ENCODE peak calls at places on chromosomes 11 and 22, in eight cellular contexts. V, T, Z, Y, R, I, C and U are unnamed samples.

GRCh38 chr11:16945671-16946469 is 68.3 kb downstream of the PLEKHA7 start:
- DNase-seq in V (peak; percentile 73), T (peak; percentile 60), Z (peak; percentile 77), Y (peak; percentile 76), R (no peak), I (no peak), C (no peak), U (peak; percentile 62)

GRCh38 chr22:23183107-23183698 is 2.9 kb downstream of the BCR start:
- DNase-seq in V (peak; percentile 70), T (peak; percentile 57), Z (peak; percentile 65), Y (peak; percentile 52), R (no peak), I (no peak), C (peak; percentile 39), U (peak; percentile 58)

GRCh38 chr22:41907436-41908401 is 7.2 kb downstream of the SHISA8 start:
- DNase-seq in V (no peak), T (no peak), Z (no peak), Y (no peak), R (no peak), I (no peak), C (no peak), U (no peak)

GRCh38 chr11:12220305-12220704 is 109.9 kb downstream of the MICAL2 start:
- DNase-seq in V (peak; percentile 67), T (peak; percentile 86), Z (peak; percentile 74), Y (peak; percentile 33), R (peak; percentile 78), I (no peak), C (no peak), U (peak; percentile 73)

GRCh38 chr11:111097191-111097590 is 148.3 kb upstream of the POU2AF2 start:
- DNase-seq in V (peak; percentile 44), T (peak; percentile 35), Z (peak; percentile 15), Y (peak; percentile 11), R (peak; percentile 41), I (no peak), C (no peak), U (no peak)

GRCh38 chr22:48494256-48494967 is 1333.3 kb downstream of the BRD1 start:
- DNase-seq in V (no peak), T (no peak), Z (no peak), Y (no peak), R (no peak), I (no peak), C (no peak), U (no peak)

GRCh38 chr11:117070016-117070415 is 28.2 kb downstream of the SIK3 start:
- DNase-seq in V (no peak), T (no peak), Z (no peak), Y (no peak), R (no peak), I (no peak), C (no peak), U (no peak)

GRCh38 chr11:69018924-69019323 is 5.9 kb upstream of the MRGPRF start:
- DNase-seq in V (no peak), T (no peak), Z (no peak), Y (no peak), R (peak; percentile 80), I (no peak), C (no peak), U (no peak)

GRCh38 chr22:43535741-43536140 is 123.9 kb downstream of the MPPED1 start:
- DNase-seq in V (peak; percentile 4), T (no peak), Z (no peak), Y (no peak), R (no peak), I (no peak), C (no peak), U (no peak)

GRCh38 chr11:58919980-58920379 is 19.3 kb upstream of the GLYATL1 start:
- DNase-seq in V (no peak), T (no peak), Z (no peak), Y (peak; percentile 21), R (no peak), I (no peak), C (no peak), U (no peak)

GRCh38 chr11:11344045-11344444 is 9.0 kb downstream of the CSNK2A3 start:
- DNase-seq in V (no peak), T (no peak), Z (no peak), Y (no peak), R (no peak), I (no peak), C (no peak), U (no peak)

GRCh38 chr11:64040684-64041267 is 5.0 kb downstream of the FLRT1 start:
- DNase-seq in V (no peak), T (no peak), Z (peak; percentile 29), Y (no peak), R (no peak), I (no peak), C (no peak), U (no peak)

GRCh38 chr11:35605691-35606090 is 12.6 kb upstream of the FJX1 start:
- DNase-seq in V (no peak), T (peak; percentile 31), Z (no peak), Y (no peak), R (peak; percentile 66), I (no peak), C (no peak), U (no peak)

GRCh38 chr11:107716884-107717532 is 5.2 kb upstream of the SLN start:
- DNase-seq in V (no peak), T (no peak), Z (no peak), Y (no peak), R (no peak), I (no peak), C (no peak), U (no peak)

GRCh38 chr22:49705216-49705600 is 122.5 kb downstream of the BRD1 start:
- DNase-seq in V (no peak), T (no peak), Z (no peak), Y (no peak), R (no peak), I (no peak), C (no peak), U (no peak)

GRCh38 chr11:123742334-123742733 is 874 bp upstream of the ZNF202 start:
- DNase-seq in V (no peak), T (no peak), Z (no peak), Y (no peak), R (no peak), I (no peak), C (no peak), U (no peak)

GRCh38 chr22:19285831-19286230 is 5.7 kb downstream of the CLTCL1 start:
- DNase-seq in V (no peak), T (no peak), Z (no peak), Y (no peak), R (no peak), I (no peak), C (no peak), U (no peak)

GRCh38 chr22:37241351-37242142 is 2.5 kb downstream of the RAC2 start:
- DNase-seq in V (peak; percentile 45), T (no peak), Z (no peak), Y (peak; percentile 37), R (no peak), I (no peak), C (no peak), U (no peak)

GRCh38 chr22:37239336-37240239 is 4.5 kb downstream of the RAC2 start:
- DNase-seq in V (no peak), T (no peak), Z (no peak), Y (peak; percentile 6), R (no peak), I (no peak), C (no peak), U (no peak)

GRCh38 chr22:37240941-37241320 is 3.1 kb downstream of the RAC2 start:
- DNase-seq in V (no peak), T (no peak), Z (no peak), Y (no peak), R (no peak), I (no peak), C (no peak), U (no peak)

GRCh38 chr22:37242395-37242918 is 1.6 kb downstream of the RAC2 start:
- DNase-seq in V (peak; percentile 74), T (peak; percentile 62), Z (peak; percentile 28), Y (peak; percentile 82), R (peak; percentile 32), I (peak; percentile 63), C (no peak), U (no peak)

GRCh38 chr22:37240240-37240940 is 3.7 kb downstream of the RAC2 start:
- DNase-seq in V (no peak), T (no peak), Z (no peak), Y (peak; percentile 5), R (no peak), I (no peak), C (no peak), U (no peak)
- TF ChIP-seq POLR2A in V (no peak), T (no peak), Z (no peak), Y (no peak), R (no peak), I (no peak), C (no peak), U (no peak)

GRCh38 chr11:24386551-24387404 is 110.1 kb upstream of the LUZP2 start:
- DNase-seq in V (no peak), T (no peak), Z (no peak), Y (no peak), R (no peak), I (no peak), C (peak; percentile 10), U (no peak)
- TF ChIP-seq CTCF in V (no peak), T (peak; percentile 32), Z (peak; percentile 17), Y (peak; percentile 28), R (no peak), I (no peak), C (no peak), U (no peak)

DNA sequence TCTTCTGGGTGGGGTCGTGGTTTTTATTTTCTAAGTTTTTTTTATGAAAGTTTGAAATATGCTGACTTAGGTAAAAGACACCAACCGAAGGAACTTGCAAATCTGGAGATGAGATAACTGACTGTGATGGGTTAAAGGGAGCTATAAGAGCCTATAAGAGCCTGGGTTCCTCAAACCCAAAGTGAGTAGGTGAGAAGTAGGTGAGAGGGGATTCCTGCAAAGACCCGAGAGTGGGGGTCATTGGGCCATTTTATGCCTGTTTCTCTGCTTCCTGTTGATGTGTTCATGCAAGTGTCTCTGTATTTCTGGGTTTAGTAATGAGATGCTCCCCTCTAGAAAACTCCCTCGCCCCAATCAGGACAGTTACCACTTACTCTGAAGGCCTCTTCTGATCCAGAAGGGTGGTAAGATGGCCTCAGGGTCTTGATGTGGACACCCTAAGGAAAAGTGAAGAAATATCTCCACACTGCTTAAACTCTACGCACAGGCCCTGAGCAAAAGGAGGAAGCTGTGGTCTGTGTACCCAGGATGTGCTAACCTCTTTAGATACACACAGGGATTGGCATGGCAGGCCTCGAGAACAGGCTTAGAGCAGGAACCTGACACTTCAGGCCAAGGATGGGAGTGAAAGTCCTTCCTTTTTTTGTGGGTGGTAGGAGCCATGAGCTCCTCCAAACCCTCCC is 1.8 kb downstream of the FLI1 start:
- DNase-seq in V (no peak), T (peak; percentile 60), Z (no peak), Y (peak; percentile 54), R (no peak), I (peak; percentile 60), C (no peak), U (no peak)
- TF ChIP-seq POLR2A in V (no peak), T (no peak), Z (no peak), Y (no peak), R (no peak), I (no peak), C (no peak), U (no peak)

DNA sequence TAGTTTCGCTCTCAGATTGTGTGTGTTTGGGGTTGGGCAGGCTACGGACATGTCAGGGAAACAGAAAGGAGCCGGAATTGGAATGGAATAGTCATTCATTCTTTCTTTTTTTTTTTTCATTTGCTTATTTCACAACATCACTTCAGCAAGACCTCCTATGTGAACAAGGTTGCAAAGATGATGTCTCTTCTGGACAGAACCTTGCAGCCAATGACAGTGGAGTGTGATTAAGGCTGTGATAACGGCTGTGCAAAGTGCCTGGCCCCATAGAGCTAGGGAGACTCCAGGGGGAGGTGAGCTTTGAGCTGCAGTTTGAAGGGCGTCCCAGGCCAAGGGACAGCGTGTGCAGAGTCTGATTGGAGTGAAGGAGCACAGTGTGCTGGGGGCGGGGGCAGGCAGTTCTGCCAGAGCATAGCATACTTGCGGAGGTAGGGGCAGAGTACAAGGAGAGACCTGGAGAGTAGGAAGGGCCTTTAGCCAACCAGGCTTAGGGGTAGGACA is 3.4 kb downstream of the TIGD3 start:
- DNase-seq in V (no peak), T (peak; percentile 70), Z (no peak), Y (no peak), R (no peak), I (no peak), C (no peak), U (no peak)
- TF ChIP-seq CTCF in V (no peak), T (no peak), Z (no peak), Y (no peak), R (no peak), I (no peak), C (no peak), U (no peak)